ENCODE peak calls at places on chromosomes 1 and 21, in eight cellular contexts. One of them, this sample, is unnamed.

GRCh38 chr1:30386145-30386926 is 337.0 kb downstream of the MATN1 start:
- DNase-seq in K562: no peak
- DNase-seq in nucleus accumbens: no peak
- DNase-seq in T-helper 2 cell: no peak
- DNase-seq in SHP77: no peak
- DNase-seq in fibroblast of villous mesenchyme: no peak
- DNase-seq in AG08395: no peak
- DNase-seq in HuH-7: no peak
- DNase-seq in this sample: no peak

GRCh38 chr1:48657413-48657812 is 119.3 kb downstream of the BEND5 start:
- DNase-seq in AG08395: no peak
- DNase-seq in HuH-7: no peak
- DNase-seq in T-helper 2 cell: no peak
- DNase-seq in K562: no peak
- DNase-seq in nucleus accumbens: no peak
- DNase-seq in fibroblast of villous mesenchyme: no peak
- DNase-seq in SHP77: no peak
- DNase-seq in this sample: no peak

GRCh38 chr1:156126701-156127534 is 12.4 kb downstream of the LMNA start:
- DNase-seq in K562: peak; percentile 57
- DNase-seq in fibroblast of villous mesenchyme: peak; percentile 97
- DNase-seq in nucleus accumbens: no peak
- DNase-seq in T-helper 2 cell: peak; percentile 75
- DNase-seq in AG08395: peak; percentile 67
- DNase-seq in SHP77: no peak
- DNase-seq in HuH-7: no peak
- DNase-seq in this sample: no peak

GRCh38 chr1:17441265-17441992 is 2.0 kb upstream of the RCC2 start:
- DNase-seq in AG08395: no peak
- DNase-seq in SHP77: no peak
- DNase-seq in HuH-7: peak; percentile 37
- DNase-seq in nucleus accumbens: no peak
- DNase-seq in fibroblast of villous mesenchyme: peak; percentile 63
- DNase-seq in T-helper 2 cell: no peak
- DNase-seq in K562: no peak
- DNase-seq in this sample: peak; percentile 8

GRCh38 chr1:206907304-206907991 is 10.2 kb downstream of the IL24 start:
- DNase-seq in nucleus accumbens: no peak
- DNase-seq in K562: peak; percentile 84
- DNase-seq in AG08395: no peak
- DNase-seq in HuH-7: peak; percentile 77
- DNase-seq in fibroblast of villous mesenchyme: no peak
- DNase-seq in SHP77: peak; percentile 82
- DNase-seq in T-helper 2 cell: no peak
- DNase-seq in this sample: no peak

GRCh38 chr1:185453496-185454192 is 136.6 kb upstream of the IVNS1ABP start:
- DNase-seq in fibroblast of villous mesenchyme: peak; percentile 19
- DNase-seq in T-helper 2 cell: no peak
- DNase-seq in SHP77: no peak
- DNase-seq in K562: no peak
- DNase-seq in nucleus accumbens: no peak
- DNase-seq in HuH-7: no peak
- DNase-seq in AG08395: peak; percentile 63
- DNase-seq in this sample: no peak

GRCh38 chr1:152458384-152459185 is 44.5 kb upstream of the CRNN start:
- DNase-seq in AG08395: peak; percentile 75
- DNase-seq in HuH-7: peak; percentile 47
- DNase-seq in fibroblast of villous mesenchyme: peak; percentile 62
- DNase-seq in T-helper 2 cell: peak; percentile 73
- DNase-seq in nucleus accumbens: no peak
- DNase-seq in SHP77: peak; percentile 72
- DNase-seq in K562: peak; percentile 40
- DNase-seq in this sample: no peak

GRCh38 chr1:1069061-1069710 is 4.9 kb downstream of the RNF223 start:
- DNase-seq in AG08395: peak; percentile 80
- DNase-seq in fibroblast of villous mesenchyme: peak; percentile 52
- DNase-seq in SHP77: peak; percentile 68
- DNase-seq in HuH-7: peak; percentile 90
- DNase-seq in nucleus accumbens: no peak
- DNase-seq in K562: peak; percentile 97
- DNase-seq in T-helper 2 cell: peak; percentile 80
- DNase-seq in this sample: peak; percentile 93

GRCh38 chr1:111602302-111602701 is 17.3 kb upstream of the RAP1A start:
- DNase-seq in SHP77: no peak
- DNase-seq in fibroblast of villous mesenchyme: no peak
- DNase-seq in K562: no peak
- DNase-seq in nucleus accumbens: no peak
- DNase-seq in AG08395: no peak
- DNase-seq in T-helper 2 cell: no peak
- DNase-seq in HuH-7: no peak
- DNase-seq in this sample: no peak

GRCh38 chr1:248755505-248755904 is at the start of gene LYPD8:
- DNase-seq in AG08395: no peak
- DNase-seq in nucleus accumbens: no peak
- DNase-seq in HuH-7: no peak
- DNase-seq in SHP77: no peak
- DNase-seq in fibroblast of villous mesenchyme: no peak
- DNase-seq in K562: no peak
- DNase-seq in T-helper 2 cell: no peak
- DNase-seq in this sample: no peak

GRCh38 chr1:160032165-160032827 is 506 bp upstream of the PIGM start:
- DNase-seq in K562: peak; percentile 46
- DNase-seq in T-helper 2 cell: no peak
- DNase-seq in nucleus accumbens: no peak
- DNase-seq in AG08395: peak; percentile 9
- DNase-seq in SHP77: no peak
- DNase-seq in HuH-7: peak; percentile 14
- DNase-seq in fibroblast of villous mesenchyme: no peak
- DNase-seq in this sample: no peak

GRCh38 chr1:32045770-32046169 is 27.0 kb upstream of the TMEM39B start:
- DNase-seq in T-helper 2 cell: no peak
- DNase-seq in K562: no peak
- DNase-seq in nucleus accumbens: no peak
- DNase-seq in fibroblast of villous mesenchyme: no peak
- DNase-seq in HuH-7: no peak
- DNase-seq in SHP77: no peak
- DNase-seq in AG08395: no peak
- DNase-seq in this sample: no peak

GRCh38 chr1:21651214-21652042 is 17.7 kb downstream of the RAP1GAP start:
- DNase-seq in HuH-7: no peak
- DNase-seq in K562: peak; percentile 92
- DNase-seq in fibroblast of villous mesenchyme: no peak
- DNase-seq in nucleus accumbens: no peak
- DNase-seq in T-helper 2 cell: peak; percentile 17
- DNase-seq in AG08395: peak; percentile 20
- DNase-seq in SHP77: peak; percentile 52
- DNase-seq in this sample: peak; percentile 86

GRCh38 chr21:25862596-25862995 is 127.8 kb downstream of the GABPA start:
- DNase-seq in T-helper 2 cell: no peak
- DNase-seq in AG08395: peak; percentile 12
- DNase-seq in HuH-7: no peak
- DNase-seq in nucleus accumbens: no peak
- DNase-seq in K562: peak; percentile 40
- DNase-seq in fibroblast of villous mesenchyme: peak; percentile 50
- DNase-seq in SHP77: no peak
- DNase-seq in this sample: no peak

GRCh38 chr1:167715653-167716302 is 6.0 kb upstream of the MPZL1 start:
- DNase-seq in fibroblast of villous mesenchyme: no peak
- DNase-seq in nucleus accumbens: no peak
- DNase-seq in SHP77: no peak
- DNase-seq in K562: no peak
- DNase-seq in T-helper 2 cell: no peak
- DNase-seq in AG08395: no peak
- DNase-seq in HuH-7: no peak
- DNase-seq in this sample: no peak

GRCh38 chr1:110218739-110219138 is 8.6 kb downstream of the KCNC4 start:
- DNase-seq in fibroblast of villous mesenchyme: no peak
- DNase-seq in SHP77: no peak
- DNase-seq in K562: peak; percentile 36
- DNase-seq in T-helper 2 cell: no peak
- DNase-seq in nucleus accumbens: no peak
- DNase-seq in HuH-7: peak; percentile 34
- DNase-seq in AG08395: no peak
- DNase-seq in this sample: no peak

GRCh38 chr1:179325836-179326235 is 32.2 kb downstream of the SOAT1 start:
- DNase-seq in fibroblast of villous mesenchyme: no peak
- DNase-seq in T-helper 2 cell: no peak
- DNase-seq in SHP77: no peak
- DNase-seq in K562: no peak
- DNase-seq in HuH-7: no peak
- DNase-seq in nucleus accumbens: no peak
- DNase-seq in AG08395: no peak
- DNase-seq in this sample: no peak

GRCh38 chr21:33374080-33374873 is 28.9 kb upstream of the IFNGR2 start:
- DNase-seq in K562: peak; percentile 55
- DNase-seq in HuH-7: no peak
- DNase-seq in fibroblast of villous mesenchyme: peak; percentile 66
- DNase-seq in T-helper 2 cell: peak; percentile 33
- DNase-seq in SHP77: no peak
- DNase-seq in nucleus accumbens: no peak
- DNase-seq in AG08395: peak; percentile 27
- DNase-seq in this sample: no peak

This sample was measured in frontal cortex.